ENCODE peak calls at places on chromosomes 16 and 17, in eight cellular contexts. I is bronchial epithelial cell; U is kidney epithelial cell; C is GM10248; H is NCI-H2171 treated with DMSO at 0.1 percent for 48 hours; O is tibial nerve; F is NCI-H774; L is activated CD4-positive, alpha-beta T cell treated with anti-CD3 and anti-CD28 coated beads for 4 hours. N is an unnamed sample.

GRCh38 chr17:36088559-36089376 is 1.2 kb downstream of the CCL3 start:
- DNase-seq in U (no peak), L (no peak), H (no peak), O (no peak), I (no peak), F (no peak), C (no peak), N (no peak)

GRCh38 chr17:7144203-7144602 is 29.6 kb upstream of the ASGR2 start:
- DNase-seq in U (no peak), I (no peak), H (no peak), C (no peak), F (no peak), L (no peak), O (no peak), N (no peak)

GRCh38 chr16:30041841-30042240 is 10.8 kb upstream of the TLCD3B start:
- DNase-seq in F (no peak), O (peak; percentile 16), I (peak; percentile 39), U (no peak), L (no peak), H (no peak), C (no peak), N (no peak)

GRCh38 chr16:4461250-4462085 is 13.0 kb downstream of the NMRAL1 start:
- DNase-seq in F (no peak), C (no peak), O (no peak), U (no peak), I (no peak), L (no peak), H (no peak), N (peak; percentile 30)

GRCh38 chr17:61124562-61124961 is 275.1 kb upstream of the TBX2 start:
- DNase-seq in O (no peak), I (no peak), L (no peak), C (no peak), H (peak; percentile 31), F (no peak), U (no peak), N (peak; percentile 3)

GRCh38 chr17:38844261-38844757 is 9.2 kb downstream of the RPL23 start:
- DNase-seq in O (no peak), F (peak; percentile 27), L (no peak), C (no peak), I (no peak), H (peak; percentile 33), U (no peak), N (no peak)

GRCh38 chr17:77884967-77885641 is 73.4 kb upstream of the TNRC6C start:
- DNase-seq in I (no peak), H (peak; percentile 74), O (no peak), F (no peak), C (no peak), L (no peak), U (no peak), N (no peak)

GRCh38 chr17:77528516-77529327 is 388.0 kb downstream of the SEC14L1 start:
- DNase-seq in H (peak; percentile 89), U (no peak), I (no peak), C (no peak), F (no peak), L (no peak), O (no peak), N (no peak)

GRCh38 chr16:47644166-47644565 is 183.0 kb downstream of the PHKB start:
- DNase-seq in F (no peak), H (no peak), L (no peak), I (peak; percentile 51), C (no peak), O (no peak), U (no peak), N (peak; percentile 3)

GRCh38 chr17:32261937-32262510 is 3.6 kb upstream of the RHBDL3 start:
- DNase-seq in U (no peak), F (no peak), I (no peak), L (no peak), O (no peak), C (no peak), H (no peak), N (no peak)

GRCh38 chr17:2050246-2050866 is 4.5 kb upstream of the HIC1 start:
- DNase-seq in O (peak; percentile 57), C (peak; percentile 71), F (peak; percentile 56), U (no peak), L (peak; percentile 78), I (no peak), H (peak; percentile 70), N (peak; percentile 71)

GRCh38 chr16:85716016-85716679 is 27.4 kb upstream of the GINS2 start:
- DNase-seq in C (no peak), H (peak; percentile 57), O (no peak), L (no peak), I (no peak), U (no peak), F (no peak), N (no peak)

GRCh38 chr17:65518256-65518655 is 43.2 kb downstream of the AXIN2 start:
- DNase-seq in L (no peak), U (no peak), H (no peak), C (no peak), I (no peak), O (no peak), F (no peak), N (no peak)

GRCh38 chr17:32503251-32504165 is 16.7 kb downstream of the CDK5R1 start:
- DNase-seq in F (no peak), H (no peak), U (no peak), O (no peak), L (peak; percentile 29), C (peak; percentile 81), I (peak; percentile 58), N (peak; percentile 50)

GRCh38 chr16:4261557-4262172 is 11.2 kb downstream of the TFAP4 start:
- DNase-seq in F (no peak), L (peak; percentile 18), O (no peak), H (no peak), I (no peak), C (peak; percentile 49), U (no peak), N (no peak)

GRCh38 chr16:11681526-11681925 is 13.3 kb downstream of the SNN start:
- DNase-seq in L (no peak), H (no peak), C (no peak), O (no peak), F (no peak), I (no peak), U (no peak), N (no peak)

GRCh38 chr17:72421128-72422092 is 300.6 kb downstream of the SOX9 start:
- DNase-seq in F (no peak), H (no peak), O (no peak), U (peak; percentile 99), L (peak; percentile 6), C (peak; percentile 81), I (peak; percentile 98), N (peak; percentile 95)

GRCh38 chr17:81460856-81461460 is 51.6 kb downstream of the ACTG1 start:
- DNase-seq in H (no peak), U (no peak), I (no peak), F (no peak), O (no peak), C (no peak), L (no peak), N (no peak)

GRCh38 chr17:71900830-71901229 is 220.0 kb upstream of the SOX9 start:
- DNase-seq in O (no peak), H (no peak), F (no peak), L (no peak), U (peak; percentile 77), I (peak; percentile 92), C (no peak), N (peak; percentile 91)

GRCh38 chr17:82216301-82217119 is 3.9 kb upstream of the CCDC57 start:
- DNase-seq in H (no peak), C (peak; percentile 61), I (peak; percentile 82), F (no peak), O (peak; percentile 57), L (no peak), U (no peak), N (peak; percentile 71)

N was measured in RWPE1.